ENCODE peak calls at places on chromosomes 12 and 14, in six cellular contexts. T, O, X, M, N and Q are unnamed samples.

GRCh38 chr12:107101651-107102050 is 8.3 kb upstream of the CRY1 start:
- DNase-seq in T (no peak), N (no peak), X (no peak), O (no peak), M (no peak), Q (no peak)

GRCh38 chr14:49966304-49966809 is 73.5 kb downstream of the ARF6 start:
- DNase-seq in O (no peak), N (peak), T (no peak), X (no peak), M (no peak), Q (no peak)

GRCh38 chr14:106610691-106611090 is 1084.3 kb downstream of the TMEM121 start:
- DNase-seq in N (no peak), O (no peak), X (no peak), M (no peak), T (no peak), Q (no peak)

GRCh38 chr14:90581745-90582144 is 184.9 kb downstream of the CALM1 start:
- DNase-seq in M (no peak), X (no peak), O (no peak), N (no peak), T (no peak), Q (no peak)

GRCh38 chr12:53101931-53102781 is 1.1 kb upstream of the SOAT2 start:
- DNase-seq in X (no peak), T (no peak), M (no peak), O (no peak), N (no peak), Q (no peak)

GRCh38 chr12:13135336-13136178 is 32.1 kb upstream of the GSG1 start:
- DNase-seq in T (no peak), N (peak), M (no peak), X (no peak), O (peak), Q (no peak)

GRCh38 chr14:35480119-35480769 is 53.7 kb upstream of the INSM2 start:
- DNase-seq in N (no peak), M (no peak), O (no peak), X (no peak), T (no peak), Q (no peak)

GRCh38 chr12:15629108-15629507 is 160.1 kb downstream of the EPS8 start:
- DNase-seq in X (no peak), T (no peak), N (peak), O (peak), M (no peak), Q (no peak)

GRCh38 chr12:113392988-113393579 is 10.6 kb downstream of the SDS start:
- DNase-seq in X (no peak), M (peak), O (peak), N (peak), T (no peak), Q (no peak)

GRCh38 chr14:65927871-65928270 is 515.3 kb downstream of the FUT8 start:
- DNase-seq in N (no peak), O (no peak), T (peak), X (peak), M (no peak), Q (no peak)

GRCh38 chr12:71243375-71243774 is 85.6 kb upstream of the TSPAN8 start:
- DNase-seq in X (no peak), T (no peak), N (peak), O (no peak), M (no peak), Q (no peak)

GRCh38 chr14:61409782-61410181 is 88.4 kb downstream of the PRKCH start:
- DNase-seq in X (no peak), N (no peak), T (no peak), M (no peak), O (no peak), Q (no peak)

GRCh38 chr12:107372229-107372658 is 278.9 kb upstream of the CRY1 start:
- DNase-seq in O (peak), X (no peak), T (peak), N (peak), M (no peak), Q (no peak)

GRCh38 chr12:20950248-20950647 is 139.7 kb downstream of the SLCO1B3 start:
- DNase-seq in T (no peak), N (peak), O (peak), M (no peak), X (no peak), Q (peak)

GRCh38 chr12:52521581-52522266 is 1.5 kb upstream of the KRT5 start:
- DNase-seq in X (no peak), N (no peak), T (no peak), O (peak), M (no peak), Q (no peak)

GRCh38 chr14:78092040-78092439 is 78.1 kb upstream of the NRXN3 start:
- DNase-seq in N (no peak), M (no peak), X (no peak), T (no peak), O (no peak), Q (no peak)